ENCODE peak calls at places on chromosomes 12 and 14, in six cellular contexts. One of them, this sample, is unnamed.

GRCh38 chr12:47964102-47964723 is 817 bp downstream of the TMEM106C start:
- DNase-seq in mesenchymal stem cell: no peak
- DNase-seq in IMR-90: no peak
- DNase-seq in trophoblast cell: peak
- DNase-seq in H1: no peak
- DNase-seq in neuronal stem cell: no peak
- DNase-seq in this sample: peak

GRCh38 chr14:53217283-53217994 is 64.3 kb upstream of the DDHD1 start:
- DNase-seq in H1: peak
- DNase-seq in IMR-90: peak
- DNase-seq in trophoblast cell: peak
- DNase-seq in neuronal stem cell: peak
- DNase-seq in mesenchymal stem cell: peak
- DNase-seq in this sample: peak

GRCh38 chr12:16881986-16882385 is 276.0 kb upstream of the LMO3 start:
- DNase-seq in trophoblast cell: no peak
- DNase-seq in mesenchymal stem cell: no peak
- DNase-seq in neuronal stem cell: no peak
- DNase-seq in IMR-90: no peak
- DNase-seq in H1: no peak
- DNase-seq in this sample: no peak

GRCh38 chr14:68807987-68808386 is 15.1 kb upstream of the ZFP36L1 start:
- DNase-seq in H1: no peak
- DNase-seq in trophoblast cell: no peak
- DNase-seq in neuronal stem cell: no peak
- DNase-seq in IMR-90: no peak
- DNase-seq in mesenchymal stem cell: no peak
- DNase-seq in this sample: no peak

GRCh38 chr14:61281186-61281676 is at the start of gene TMEM30B:
- DNase-seq in H1: peak
- DNase-seq in neuronal stem cell: no peak
- DNase-seq in IMR-90: no peak
- DNase-seq in trophoblast cell: peak
- DNase-seq in mesenchymal stem cell: no peak
- DNase-seq in this sample: peak

GRCh38 chr14:97709552-97709951 is 912.4 kb downstream of the VRK1 start:
- DNase-seq in mesenchymal stem cell: no peak
- DNase-seq in IMR-90: no peak
- DNase-seq in trophoblast cell: no peak
- DNase-seq in H1: no peak
- DNase-seq in neuronal stem cell: no peak
- DNase-seq in this sample: no peak

GRCh38 chr12:128381961-128382360 is 115.0 kb downstream of the TMEM132C start:
- DNase-seq in neuronal stem cell: no peak
- DNase-seq in IMR-90: no peak
- DNase-seq in H1: no peak
- DNase-seq in trophoblast cell: no peak
- DNase-seq in mesenchymal stem cell: no peak
- DNase-seq in this sample: no peak

GRCh38 chr12:69779928-69780327 is 41.3 kb downstream of the RAB3IP start:
- DNase-seq in trophoblast cell: peak
- DNase-seq in neuronal stem cell: peak
- DNase-seq in IMR-90: peak
- DNase-seq in mesenchymal stem cell: peak
- DNase-seq in H1: peak
- DNase-seq in this sample: peak

GRCh38 chr12:106288510-106289195 is 13.9 kb upstream of the TCP11L2 start:
- DNase-seq in trophoblast cell: peak
- DNase-seq in mesenchymal stem cell: peak
- DNase-seq in neuronal stem cell: no peak
- DNase-seq in IMR-90: peak
- DNase-seq in H1: no peak
- DNase-seq in this sample: no peak

GRCh38 chr12:3777206-3777809 is 24.4 kb upstream of the CRACR2A start:
- DNase-seq in H1: no peak
- DNase-seq in trophoblast cell: peak
- DNase-seq in neuronal stem cell: peak
- DNase-seq in mesenchymal stem cell: peak
- DNase-seq in IMR-90: peak
- DNase-seq in this sample: no peak

GRCh38 chr12:124681779-124682391 is 114.5 kb upstream of the NCOR2 start:
- DNase-seq in H1: no peak
- DNase-seq in IMR-90: peak
- DNase-seq in mesenchymal stem cell: peak
- DNase-seq in neuronal stem cell: no peak
- DNase-seq in trophoblast cell: peak
- DNase-seq in this sample: no peak

GRCh38 chr14:91177073-91177796 is 63.4 kb downstream of the DGLUCY start:
- DNase-seq in IMR-90: peak
- DNase-seq in trophoblast cell: peak
- DNase-seq in neuronal stem cell: peak
- DNase-seq in H1: peak
- DNase-seq in mesenchymal stem cell: peak
- DNase-seq in this sample: peak

GRCh38 chr14:70149766-70150165 is 39.0 kb downstream of the SLC8A3 start:
- DNase-seq in neuronal stem cell: no peak
- DNase-seq in IMR-90: no peak
- DNase-seq in trophoblast cell: no peak
- DNase-seq in mesenchymal stem cell: no peak
- DNase-seq in H1: no peak
- DNase-seq in this sample: no peak

GRCh38 chr14:48350971-48351370 is 675.6 kb upstream of the MDGA2 start:
- DNase-seq in trophoblast cell: peak
- DNase-seq in neuronal stem cell: no peak
- DNase-seq in H1: no peak
- DNase-seq in mesenchymal stem cell: peak
- DNase-seq in IMR-90: peak
- DNase-seq in this sample: no peak

GRCh38 chr12:113306382-113306781 is 28.5 kb downstream of the SLC8B1 start:
- DNase-seq in H1: no peak
- DNase-seq in neuronal stem cell: no peak
- DNase-seq in trophoblast cell: no peak
- DNase-seq in IMR-90: peak
- DNase-seq in mesenchymal stem cell: no peak
- DNase-seq in this sample: no peak

GRCh38 chr12:47717443-47718193 is 7.7 kb downstream of the ENDOU start:
- DNase-seq in H1: peak
- DNase-seq in mesenchymal stem cell: peak
- DNase-seq in IMR-90: peak
- DNase-seq in neuronal stem cell: peak
- DNase-seq in trophoblast cell: peak
- DNase-seq in this sample: peak

GRCh38 chr12:96198970-96199369 is 4.8 kb downstream of the ELK3 start:
- DNase-seq in H1: no peak
- DNase-seq in mesenchymal stem cell: peak
- DNase-seq in neuronal stem cell: no peak
- DNase-seq in IMR-90: peak
- DNase-seq in trophoblast cell: peak
- DNase-seq in this sample: no peak

GRCh38 chr14:50395448-50395847 is 1.2 kb downstream of the CDKL1 start:
- DNase-seq in neuronal stem cell: no peak
- DNase-seq in IMR-90: no peak
- DNase-seq in mesenchymal stem cell: no peak
- DNase-seq in trophoblast cell: no peak
- DNase-seq in H1: no peak
- DNase-seq in this sample: no peak

GRCh38 chr14:106562451-106562850 is 1036.1 kb downstream of the TMEM121 start:
- DNase-seq in mesenchymal stem cell: no peak
- DNase-seq in neuronal stem cell: no peak
- DNase-seq in H1: no peak
- DNase-seq in IMR-90: no peak
- DNase-seq in trophoblast cell: no peak
- DNase-seq in this sample: no peak

GRCh38 chr12:62813031-62813829 is 121.7 kb downstream of the PPM1H start:
- DNase-seq in mesenchymal stem cell: peak
- DNase-seq in trophoblast cell: peak
- DNase-seq in neuronal stem cell: peak
- DNase-seq in IMR-90: peak
- DNase-seq in H1: peak
- DNase-seq in this sample: peak

GRCh38 chr14:20440882-20441281 is 4.9 kb upstream of the KLHL33 start:
- DNase-seq in mesenchymal stem cell: no peak
- DNase-seq in trophoblast cell: no peak
- DNase-seq in IMR-90: peak
- DNase-seq in neuronal stem cell: no peak
- DNase-seq in H1: no peak
- DNase-seq in this sample: no peak

GRCh38 chr12:92301329-92301728 is 155.7 kb upstream of the BTG1 start:
- DNase-seq in trophoblast cell: no peak
- DNase-seq in mesenchymal stem cell: no peak
- DNase-seq in neuronal stem cell: no peak
- DNase-seq in IMR-90: no peak
- DNase-seq in H1: no peak
- DNase-seq in this sample: no peak

GRCh38 chr14:77988966-77989365 is 181.2 kb upstream of the NRXN3 start:
- DNase-seq in IMR-90: peak
- DNase-seq in neuronal stem cell: no peak
- DNase-seq in trophoblast cell: no peak
- DNase-seq in mesenchymal stem cell: no peak
- DNase-seq in H1: no peak
- DNase-seq in this sample: no peak

GRCh38 chr14:69056389-69056788 is 77.3 kb upstream of the ACTN1 start:
- DNase-seq in IMR-90: peak
- DNase-seq in mesenchymal stem cell: peak
- DNase-seq in trophoblast cell: peak
- DNase-seq in neuronal stem cell: no peak
- DNase-seq in H1: no peak
- DNase-seq in this sample: peak

GRCh38 chr12:34126239-34126641 is 103.9 kb downstream of the ALG10 start:
- DNase-seq in IMR-90: no peak
- DNase-seq in trophoblast cell: peak
- DNase-seq in neuronal stem cell: no peak
- DNase-seq in H1: no peak
- DNase-seq in mesenchymal stem cell: no peak
- DNase-seq in this sample: no peak

GRCh38 chr12:89225808-89226368 is 126.4 kb downstream of the DUSP6 start:
- DNase-seq in trophoblast cell: peak
- DNase-seq in IMR-90: peak
- DNase-seq in mesenchymal stem cell: peak
- DNase-seq in neuronal stem cell: no peak
- DNase-seq in H1: no peak
- DNase-seq in this sample: peak

DNA sequence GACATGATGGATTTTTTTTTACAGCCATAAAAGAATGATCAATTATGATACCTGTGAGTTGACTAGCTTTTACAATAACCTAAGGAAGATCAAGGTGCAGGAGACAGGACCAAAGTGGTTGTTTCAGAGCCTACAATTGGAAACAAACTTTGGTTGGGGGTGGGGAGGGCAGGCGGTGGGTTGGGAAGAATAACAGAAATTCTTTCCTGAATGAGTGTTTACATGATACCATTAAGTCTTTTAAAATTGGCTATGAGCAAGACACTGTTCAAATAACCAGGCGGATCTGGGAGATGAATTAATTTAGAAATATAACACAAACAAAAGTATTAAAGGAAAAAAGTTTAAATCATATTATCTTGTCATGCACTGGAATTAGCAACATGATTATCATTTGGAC is 7.2 kb downstream of the NFYB start:
- DNase-seq in IMR-90: peak
- DNase-seq in mesenchymal stem cell: no peak
- DNase-seq in neuronal stem cell: no peak
- DNase-seq in H1: no peak
- DNase-seq in trophoblast cell: no peak
- DNase-seq in this sample: no peak
- H4K91ac ChIP-seq in IMR-90: no peak
- H4K91ac ChIP-seq in mesenchymal stem cell: no peak
- H4K91ac ChIP-seq in neuronal stem cell: no peak
- H4K91ac ChIP-seq in H1: no peak
- H4K91ac ChIP-seq in trophoblast cell: no peak
- H4K91ac ChIP-seq in this sample: no peak

DNA sequence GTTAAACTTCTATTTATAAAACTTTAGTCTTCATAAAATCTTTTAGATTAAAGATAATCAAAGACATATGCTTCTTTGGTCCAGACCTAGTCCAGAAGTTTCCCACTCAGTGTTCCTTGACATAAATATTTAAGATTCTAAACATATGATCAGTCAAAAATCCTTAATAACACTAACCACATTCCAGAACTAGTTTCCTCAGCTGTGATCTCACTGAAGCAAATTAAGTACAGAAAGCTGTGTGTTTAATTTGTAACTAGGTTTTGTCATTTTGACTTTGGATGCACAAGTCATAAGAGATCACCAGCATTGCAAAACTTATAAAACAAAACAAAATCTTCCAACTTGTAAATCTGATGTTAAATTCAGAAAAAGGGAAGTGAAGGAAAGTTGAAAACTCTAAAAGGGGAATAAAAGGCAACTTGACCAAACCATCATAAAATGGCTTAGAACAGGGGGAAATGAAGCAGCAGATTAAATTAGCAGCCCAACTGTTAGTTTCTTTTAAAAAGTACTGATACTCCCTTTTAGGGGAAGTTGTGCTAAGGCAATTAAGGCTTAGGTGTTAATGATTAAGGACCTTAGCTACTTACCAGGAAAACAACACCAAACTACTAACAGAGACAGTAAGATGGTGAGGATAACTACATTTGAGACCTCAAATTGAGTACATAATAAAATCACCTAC is 56.6 kb downstream of the SH2B3 start:
- DNase-seq in neuronal stem cell: no peak
- DNase-seq in IMR-90: peak
- DNase-seq in trophoblast cell: peak
- DNase-seq in mesenchymal stem cell: no peak
- DNase-seq in H1: no peak
- DNase-seq in this sample: no peak
- H4K8ac ChIP-seq in neuronal stem cell: no peak
- H4K8ac ChIP-seq in IMR-90: no peak
- H4K8ac ChIP-seq in trophoblast cell: no peak
- H4K8ac ChIP-seq in mesenchymal stem cell: no peak
- H4K8ac ChIP-seq in H1: no peak
- H4K8ac ChIP-seq in this sample: no peak

GRCh38 chr12:100247765-100248164 is 19.1 kb downstream of the DEPDC4 start:
- DNase-seq in IMR-90: no peak
- DNase-seq in trophoblast cell: no peak
- DNase-seq in H1: no peak
- DNase-seq in neuronal stem cell: no peak
- DNase-seq in mesenchymal stem cell: no peak
- DNase-seq in this sample: no peak
- H4K91ac ChIP-seq in IMR-90: no peak
- H4K91ac ChIP-seq in trophoblast cell: no peak
- H4K91ac ChIP-seq in H1: no peak
- H4K91ac ChIP-seq in neuronal stem cell: no peak
- H4K91ac ChIP-seq in mesenchymal stem cell: no peak
- H4K91ac ChIP-seq in this sample: no peak

DNA sequence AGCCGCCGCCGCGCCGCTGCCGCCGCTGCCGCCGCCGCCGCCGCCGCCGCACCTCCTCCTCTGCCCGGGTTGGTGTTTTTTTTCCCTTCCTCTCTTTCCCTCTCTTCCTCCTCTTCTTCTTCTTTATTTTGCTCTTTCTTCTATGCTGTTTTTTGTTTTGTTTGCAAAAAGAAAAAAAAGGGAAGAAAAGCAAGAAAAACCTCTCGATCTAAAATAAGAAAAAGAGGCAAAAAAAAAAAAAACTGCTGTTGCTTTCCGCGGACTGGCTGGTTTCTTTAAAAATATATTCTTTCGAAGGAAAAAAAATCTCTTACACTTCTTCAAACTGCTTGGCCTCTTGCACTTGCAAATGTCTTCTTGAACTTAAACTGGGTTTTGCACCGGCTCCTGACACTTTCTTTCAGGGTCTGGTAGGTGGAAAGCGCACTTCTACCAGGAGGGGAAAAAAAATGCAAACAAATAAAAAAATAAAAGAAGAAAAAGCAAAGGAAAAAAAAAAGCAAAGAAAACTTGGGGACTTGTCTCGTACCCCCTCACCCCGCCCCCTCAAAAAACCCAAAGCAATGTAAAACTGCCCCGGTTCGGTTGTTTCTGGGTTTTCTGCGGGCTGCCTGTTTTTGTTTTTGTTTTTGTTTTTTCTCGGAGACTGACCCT is 582 bp downstream of the BCL11B start:
- DNase-seq in IMR-90: no peak
- DNase-seq in trophoblast cell: no peak
- DNase-seq in H1: no peak
- DNase-seq in neuronal stem cell: no peak
- DNase-seq in mesenchymal stem cell: no peak
- DNase-seq in this sample: no peak
- H4K8ac ChIP-seq in IMR-90: no peak
- H4K8ac ChIP-seq in trophoblast cell: no peak
- H4K8ac ChIP-seq in H1: peak
- H4K8ac ChIP-seq in neuronal stem cell: no peak
- H4K8ac ChIP-seq in mesenchymal stem cell: no peak
- H4K8ac ChIP-seq in this sample: no peak